ENCODE peak calls at places on chromosomes 7 and 10, in seven cellular contexts. One of them, this sample, is unnamed.

GRCh38 chr7:44309271-44310091 is 15.9 kb downstream of the CAMK2B start:
- DNase-seq in stimulated activated naive CD8-positive, alpha-beta T cell treated with anti-CD3 and anti-CD28 coated beads, Interleukin-15, Interleukin-2, amounts not matched to agents 100 U/mL and 50 U/mL, for 24 hours: peak
- DNase-seq in WTC11: peak
- DNase-seq in GM12891: no peak
- DNase-seq in islet precursor cell: peak
- DNase-seq in stimulated activated CD4-positive, alpha-beta T cell treated with anti-CD3 and anti-CD28 coated beads, Interleukin-15, amount 100 ng/mL, for 1 hour: peak
- DNase-seq in caudate nucleus: no peak
- DNase-seq in this sample: peak

GRCh38 chr10:129193148-129193547 is 273.9 kb upstream of the MGMT start:
- DNase-seq in stimulated activated naive CD8-positive, alpha-beta T cell treated with anti-CD3 and anti-CD28 coated beads, Interleukin-15, Interleukin-2, amounts not matched to agents 100 U/mL and 50 U/mL, for 24 hours: peak
- DNase-seq in WTC11: no peak
- DNase-seq in GM12891: no peak
- DNase-seq in islet precursor cell: no peak
- DNase-seq in stimulated activated CD4-positive, alpha-beta T cell treated with anti-CD3 and anti-CD28 coated beads, Interleukin-15, amount 100 ng/mL, for 1 hour: no peak
- DNase-seq in caudate nucleus: no peak
- DNase-seq in this sample: no peak

GRCh38 chr10:79559726-79560125 is 481 bp downstream of the SFTPA2 start:
- DNase-seq in stimulated activated naive CD8-positive, alpha-beta T cell treated with anti-CD3 and anti-CD28 coated beads, Interleukin-15, Interleukin-2, amounts not matched to agents 100 U/mL and 50 U/mL, for 24 hours: no peak
- DNase-seq in WTC11: no peak
- DNase-seq in GM12891: no peak
- DNase-seq in islet precursor cell: no peak
- DNase-seq in stimulated activated CD4-positive, alpha-beta T cell treated with anti-CD3 and anti-CD28 coated beads, Interleukin-15, amount 100 ng/mL, for 1 hour: no peak
- DNase-seq in caudate nucleus: no peak
- DNase-seq in this sample: no peak

GRCh38 chr10:103192089-103192450 is 1.0 kb downstream of the NT5C2 start:
- DNase-seq in stimulated activated naive CD8-positive, alpha-beta T cell treated with anti-CD3 and anti-CD28 coated beads, Interleukin-15, Interleukin-2, amounts not matched to agents 100 U/mL and 50 U/mL, for 24 hours: peak
- DNase-seq in WTC11: no peak
- DNase-seq in GM12891: no peak
- DNase-seq in islet precursor cell: no peak
- DNase-seq in stimulated activated CD4-positive, alpha-beta T cell treated with anti-CD3 and anti-CD28 coated beads, Interleukin-15, amount 100 ng/mL, for 1 hour: no peak
- DNase-seq in caudate nucleus: no peak
- DNase-seq in this sample: no peak

GRCh38 chr7:157669768-157670345 is 333.1 kb downstream of the DNAJB6 start:
- DNase-seq in stimulated activated naive CD8-positive, alpha-beta T cell treated with anti-CD3 and anti-CD28 coated beads, Interleukin-15, Interleukin-2, amounts not matched to agents 100 U/mL and 50 U/mL, for 24 hours: no peak
- DNase-seq in WTC11: no peak
- DNase-seq in GM12891: no peak
- DNase-seq in islet precursor cell: no peak
- DNase-seq in stimulated activated CD4-positive, alpha-beta T cell treated with anti-CD3 and anti-CD28 coated beads, Interleukin-15, amount 100 ng/mL, for 1 hour: no peak
- DNase-seq in caudate nucleus: no peak
- DNase-seq in this sample: no peak

GRCh38 chr10:79494871-79495270 is 17.5 kb upstream of the EIF5AL1 start:
- DNase-seq in stimulated activated naive CD8-positive, alpha-beta T cell treated with anti-CD3 and anti-CD28 coated beads, Interleukin-15, Interleukin-2, amounts not matched to agents 100 U/mL and 50 U/mL, for 24 hours: no peak
- DNase-seq in WTC11: no peak
- DNase-seq in GM12891: no peak
- DNase-seq in islet precursor cell: peak
- DNase-seq in stimulated activated CD4-positive, alpha-beta T cell treated with anti-CD3 and anti-CD28 coated beads, Interleukin-15, amount 100 ng/mL, for 1 hour: no peak
- DNase-seq in caudate nucleus: no peak
- DNase-seq in this sample: no peak

GRCh38 chr7:103148131-103148993 is 537 bp downstream of the NAPEPLD start:
- DNase-seq in stimulated activated naive CD8-positive, alpha-beta T cell treated with anti-CD3 and anti-CD28 coated beads, Interleukin-15, Interleukin-2, amounts not matched to agents 100 U/mL and 50 U/mL, for 24 hours: no peak
- DNase-seq in WTC11: no peak
- DNase-seq in GM12891: no peak
- DNase-seq in islet precursor cell: no peak
- DNase-seq in stimulated activated CD4-positive, alpha-beta T cell treated with anti-CD3 and anti-CD28 coated beads, Interleukin-15, amount 100 ng/mL, for 1 hour: no peak
- DNase-seq in caudate nucleus: no peak
- DNase-seq in this sample: no peak

GRCh38 chr10:62869958-62870357 is 53.8 kb upstream of the EGR2 start:
- DNase-seq in stimulated activated naive CD8-positive, alpha-beta T cell treated with anti-CD3 and anti-CD28 coated beads, Interleukin-15, Interleukin-2, amounts not matched to agents 100 U/mL and 50 U/mL, for 24 hours: no peak
- DNase-seq in WTC11: no peak
- DNase-seq in GM12891: no peak
- DNase-seq in islet precursor cell: no peak
- DNase-seq in stimulated activated CD4-positive, alpha-beta T cell treated with anti-CD3 and anti-CD28 coated beads, Interleukin-15, amount 100 ng/mL, for 1 hour: no peak
- DNase-seq in caudate nucleus: no peak
- DNase-seq in this sample: no peak

GRCh38 chr7:123535517-123535916 is 1.1 kb upstream of the IQUB start:
- DNase-seq in stimulated activated naive CD8-positive, alpha-beta T cell treated with anti-CD3 and anti-CD28 coated beads, Interleukin-15, Interleukin-2, amounts not matched to agents 100 U/mL and 50 U/mL, for 24 hours: no peak
- DNase-seq in WTC11: no peak
- DNase-seq in GM12891: no peak
- DNase-seq in islet precursor cell: no peak
- DNase-seq in stimulated activated CD4-positive, alpha-beta T cell treated with anti-CD3 and anti-CD28 coated beads, Interleukin-15, amount 100 ng/mL, for 1 hour: no peak
- DNase-seq in caudate nucleus: no peak
- DNase-seq in this sample: no peak

GRCh38 chr10:123548779-123549178 is 117.4 kb upstream of the GPR26 start:
- DNase-seq in stimulated activated naive CD8-positive, alpha-beta T cell treated with anti-CD3 and anti-CD28 coated beads, Interleukin-15, Interleukin-2, amounts not matched to agents 100 U/mL and 50 U/mL, for 24 hours: no peak
- DNase-seq in WTC11: no peak
- DNase-seq in GM12891: no peak
- DNase-seq in islet precursor cell: peak
- DNase-seq in stimulated activated CD4-positive, alpha-beta T cell treated with anti-CD3 and anti-CD28 coated beads, Interleukin-15, amount 100 ng/mL, for 1 hour: no peak
- DNase-seq in caudate nucleus: no peak
- DNase-seq in this sample: no peak

GRCh38 chr10:6171891-6172354 is 30.8 kb upstream of the PFKFB3 start:
- DNase-seq in stimulated activated naive CD8-positive, alpha-beta T cell treated with anti-CD3 and anti-CD28 coated beads, Interleukin-15, Interleukin-2, amounts not matched to agents 100 U/mL and 50 U/mL, for 24 hours: peak
- DNase-seq in WTC11: no peak
- DNase-seq in GM12891: no peak
- DNase-seq in islet precursor cell: no peak
- DNase-seq in stimulated activated CD4-positive, alpha-beta T cell treated with anti-CD3 and anti-CD28 coated beads, Interleukin-15, amount 100 ng/mL, for 1 hour: no peak
- DNase-seq in caudate nucleus: no peak
- DNase-seq in this sample: no peak

GRCh38 chr10:74293686-74294365 is 142.8 kb downstream of the ADK start:
- DNase-seq in stimulated activated naive CD8-positive, alpha-beta T cell treated with anti-CD3 and anti-CD28 coated beads, Interleukin-15, Interleukin-2, amounts not matched to agents 100 U/mL and 50 U/mL, for 24 hours: no peak
- DNase-seq in WTC11: no peak
- DNase-seq in GM12891: no peak
- DNase-seq in islet precursor cell: no peak
- DNase-seq in stimulated activated CD4-positive, alpha-beta T cell treated with anti-CD3 and anti-CD28 coated beads, Interleukin-15, amount 100 ng/mL, for 1 hour: no peak
- DNase-seq in caudate nucleus: no peak
- DNase-seq in this sample: no peak

GRCh38 chr10:12350167-12350872 is 973 bp downstream of the CAMK1D start:
- DNase-seq in stimulated activated naive CD8-positive, alpha-beta T cell treated with anti-CD3 and anti-CD28 coated beads, Interleukin-15, Interleukin-2, amounts not matched to agents 100 U/mL and 50 U/mL, for 24 hours: peak
- DNase-seq in WTC11: peak
- DNase-seq in GM12891: peak
- DNase-seq in islet precursor cell: peak
- DNase-seq in stimulated activated CD4-positive, alpha-beta T cell treated with anti-CD3 and anti-CD28 coated beads, Interleukin-15, amount 100 ng/mL, for 1 hour: peak
- DNase-seq in caudate nucleus: no peak
- DNase-seq in this sample: no peak

GRCh38 chr10:119445311-119445934 is 97.1 kb downstream of the RGS10 start:
- DNase-seq in stimulated activated naive CD8-positive, alpha-beta T cell treated with anti-CD3 and anti-CD28 coated beads, Interleukin-15, Interleukin-2, amounts not matched to agents 100 U/mL and 50 U/mL, for 24 hours: peak
- DNase-seq in WTC11: peak
- DNase-seq in GM12891: peak
- DNase-seq in islet precursor cell: peak
- DNase-seq in stimulated activated CD4-positive, alpha-beta T cell treated with anti-CD3 and anti-CD28 coated beads, Interleukin-15, amount 100 ng/mL, for 1 hour: peak
- DNase-seq in caudate nucleus: peak
- DNase-seq in this sample: peak

GRCh38 chr7:33981686-33982424 is 76.5 kb downstream of the BMPER start:
- DNase-seq in stimulated activated naive CD8-positive, alpha-beta T cell treated with anti-CD3 and anti-CD28 coated beads, Interleukin-15, Interleukin-2, amounts not matched to agents 100 U/mL and 50 U/mL, for 24 hours: no peak
- DNase-seq in WTC11: no peak
- DNase-seq in GM12891: no peak
- DNase-seq in islet precursor cell: no peak
- DNase-seq in stimulated activated CD4-positive, alpha-beta T cell treated with anti-CD3 and anti-CD28 coated beads, Interleukin-15, amount 100 ng/mL, for 1 hour: no peak
- DNase-seq in caudate nucleus: no peak
- DNase-seq in this sample: no peak

GRCh38 chr7:149869867-149870266 is 3.9 kb upstream of the ATP6V0E2 start:
- DNase-seq in stimulated activated naive CD8-positive, alpha-beta T cell treated with anti-CD3 and anti-CD28 coated beads, Interleukin-15, Interleukin-2, amounts not matched to agents 100 U/mL and 50 U/mL, for 24 hours: no peak
- DNase-seq in WTC11: no peak
- DNase-seq in GM12891: no peak
- DNase-seq in islet precursor cell: no peak
- DNase-seq in stimulated activated CD4-positive, alpha-beta T cell treated with anti-CD3 and anti-CD28 coated beads, Interleukin-15, amount 100 ng/mL, for 1 hour: no peak
- DNase-seq in caudate nucleus: no peak
- DNase-seq in this sample: peak

GRCh38 chr10:82742478-82742877 is 867.5 kb downstream of the NRG3 start:
- DNase-seq in stimulated activated naive CD8-positive, alpha-beta T cell treated with anti-CD3 and anti-CD28 coated beads, Interleukin-15, Interleukin-2, amounts not matched to agents 100 U/mL and 50 U/mL, for 24 hours: no peak
- DNase-seq in WTC11: no peak
- DNase-seq in GM12891: no peak
- DNase-seq in islet precursor cell: peak
- DNase-seq in stimulated activated CD4-positive, alpha-beta T cell treated with anti-CD3 and anti-CD28 coated beads, Interleukin-15, amount 100 ng/mL, for 1 hour: no peak
- DNase-seq in caudate nucleus: no peak
- DNase-seq in this sample: no peak

GRCh38 chr7:22667562-22668239 is 59.3 kb upstream of the IL6 start:
- DNase-seq in stimulated activated naive CD8-positive, alpha-beta T cell treated with anti-CD3 and anti-CD28 coated beads, Interleukin-15, Interleukin-2, amounts not matched to agents 100 U/mL and 50 U/mL, for 24 hours: no peak
- DNase-seq in WTC11: peak
- DNase-seq in GM12891: no peak
- DNase-seq in islet precursor cell: peak
- DNase-seq in stimulated activated CD4-positive, alpha-beta T cell treated with anti-CD3 and anti-CD28 coated beads, Interleukin-15, amount 100 ng/mL, for 1 hour: no peak
- DNase-seq in caudate nucleus: no peak
- DNase-seq in this sample: no peak

GRCh38 chr7:4837041-4837813 is 24.6 kb downstream of the PAPOLB start:
- DNase-seq in stimulated activated naive CD8-positive, alpha-beta T cell treated with anti-CD3 and anti-CD28 coated beads, Interleukin-15, Interleukin-2, amounts not matched to agents 100 U/mL and 50 U/mL, for 24 hours: no peak
- DNase-seq in WTC11: no peak
- DNase-seq in GM12891: no peak
- DNase-seq in islet precursor cell: no peak
- DNase-seq in stimulated activated CD4-positive, alpha-beta T cell treated with anti-CD3 and anti-CD28 coated beads, Interleukin-15, amount 100 ng/mL, for 1 hour: no peak
- DNase-seq in caudate nucleus: no peak
- DNase-seq in this sample: no peak

GRCh38 chr7:158849553-158850389 is 6.6 kb upstream of the DYNC2I1 start:
- DNase-seq in stimulated activated naive CD8-positive, alpha-beta T cell treated with anti-CD3 and anti-CD28 coated beads, Interleukin-15, Interleukin-2, amounts not matched to agents 100 U/mL and 50 U/mL, for 24 hours: no peak
- DNase-seq in WTC11: no peak
- DNase-seq in GM12891: no peak
- DNase-seq in islet precursor cell: no peak
- DNase-seq in stimulated activated CD4-positive, alpha-beta T cell treated with anti-CD3 and anti-CD28 coated beads, Interleukin-15, amount 100 ng/mL, for 1 hour: no peak
- DNase-seq in caudate nucleus: no peak
- DNase-seq in this sample: no peak

GRCh38 chr10:110311357-110311949 is 6.7 kb upstream of the SMNDC1 start:
- DNase-seq in stimulated activated naive CD8-positive, alpha-beta T cell treated with anti-CD3 and anti-CD28 coated beads, Interleukin-15, Interleukin-2, amounts not matched to agents 100 U/mL and 50 U/mL, for 24 hours: peak
- DNase-seq in WTC11: peak
- DNase-seq in GM12891: no peak
- DNase-seq in islet precursor cell: peak
- DNase-seq in stimulated activated CD4-positive, alpha-beta T cell treated with anti-CD3 and anti-CD28 coated beads, Interleukin-15, amount 100 ng/mL, for 1 hour: no peak
- DNase-seq in caudate nucleus: no peak
- DNase-seq in this sample: no peak

GRCh38 chr7:90726120-90726519 is 130.0 kb downstream of the CDK14 start:
- DNase-seq in stimulated activated naive CD8-positive, alpha-beta T cell treated with anti-CD3 and anti-CD28 coated beads, Interleukin-15, Interleukin-2, amounts not matched to agents 100 U/mL and 50 U/mL, for 24 hours: no peak
- DNase-seq in WTC11: no peak
- DNase-seq in GM12891: no peak
- DNase-seq in islet precursor cell: no peak
- DNase-seq in stimulated activated CD4-positive, alpha-beta T cell treated with anti-CD3 and anti-CD28 coated beads, Interleukin-15, amount 100 ng/mL, for 1 hour: no peak
- DNase-seq in caudate nucleus: no peak
- DNase-seq in this sample: no peak

GRCh38 chr7:45149606-45150005 is 8.0 kb upstream of the RAMP3 start:
- DNase-seq in stimulated activated naive CD8-positive, alpha-beta T cell treated with anti-CD3 and anti-CD28 coated beads, Interleukin-15, Interleukin-2, amounts not matched to agents 100 U/mL and 50 U/mL, for 24 hours: no peak
- DNase-seq in WTC11: no peak
- DNase-seq in GM12891: no peak
- DNase-seq in islet precursor cell: no peak
- DNase-seq in stimulated activated CD4-positive, alpha-beta T cell treated with anti-CD3 and anti-CD28 coated beads, Interleukin-15, amount 100 ng/mL, for 1 hour: no peak
- DNase-seq in caudate nucleus: no peak
- DNase-seq in this sample: no peak

GRCh38 chr7:73519867-73520672 is 2.0 kb downstream of the BAZ1B start:
- DNase-seq in stimulated activated naive CD8-positive, alpha-beta T cell treated with anti-CD3 and anti-CD28 coated beads, Interleukin-15, Interleukin-2, amounts not matched to agents 100 U/mL and 50 U/mL, for 24 hours: peak
- DNase-seq in WTC11: no peak
- DNase-seq in GM12891: no peak
- DNase-seq in islet precursor cell: no peak
- DNase-seq in stimulated activated CD4-positive, alpha-beta T cell treated with anti-CD3 and anti-CD28 coated beads, Interleukin-15, amount 100 ng/mL, for 1 hour: no peak
- DNase-seq in caudate nucleus: no peak
- DNase-seq in this sample: no peak

GRCh38 chr10:7928511-7928910 is 110.2 kb downstream of the TAF3 start:
- DNase-seq in stimulated activated naive CD8-positive, alpha-beta T cell treated with anti-CD3 and anti-CD28 coated beads, Interleukin-15, Interleukin-2, amounts not matched to agents 100 U/mL and 50 U/mL, for 24 hours: no peak
- DNase-seq in WTC11: no peak
- DNase-seq in GM12891: no peak
- DNase-seq in islet precursor cell: no peak
- DNase-seq in stimulated activated CD4-positive, alpha-beta T cell treated with anti-CD3 and anti-CD28 coated beads, Interleukin-15, amount 100 ng/mL, for 1 hour: no peak
- DNase-seq in caudate nucleus: no peak
- DNase-seq in this sample: no peak

This sample was measured in osteocyte.